ENCODE peak calls at places on chromosomes 4 and X, in five cellular contexts. O, C, L, U and W are unnamed samples. For H3K4me1, the result is how much of the 10 kb centered on the place peaks cover.

GRCh38 chrX:138986235-138986634 is 274.7 kb upstream of the FGF13 start:
- DNase-seq in L (no peak), U (no peak), O (no peak), C (no peak), W (no peak)

GRCh38 chrX:38156838-38157237 is 63.8 kb downstream of the SRPX start:
- DNase-seq in U (no peak), O (no peak), L (no peak), C (no peak), W (no peak)

GRCh38 chr4:4386296-4386735 is 586 bp upstream of the NSG1 start:
- DNase-seq in O (no peak), U (peak), L (peak), C (no peak), W (no peak)

GRCh38 chr4:76997454-76997853 is 47.9 kb downstream of the SEPTIN11 start:
- DNase-seq in U (no peak), C (no peak), L (no peak), O (no peak), W (no peak)

GRCh38 chrX:8455600-8455999 is 9.0 kb upstream of the VCX3B start:
- DNase-seq in U (no peak), O (no peak), C (no peak), L (no peak), W (no peak)

GRCh38 chr4:150582101-150582565 is at the start of gene MAB21L2:
- DNase-seq in O (no peak), U (no peak), C (no peak), L (no peak), W (no peak)

GRCh38 chr4:94507708-94508107 is 56.0 kb downstream of the PDLIM5 start:
- DNase-seq in O (no peak), U (no peak), C (no peak), L (no peak), W (no peak)

GRCh38 chr4:7546809-7547367 is 112.2 kb upstream of the PSAPL1 start:
- DNase-seq in U (no peak), C (no peak), O (no peak), L (peak), W (no peak)

GRCh38 chrX:153924149-153924861 is 1.8 kb downstream of the ARHGAP4 start:
- DNase-seq in C (no peak), L (no peak), O (no peak), U (peak), W (no peak)

GRCh38 chr4:174834477-174834876 is 5.4 kb upstream of the GLRA3 start:
- DNase-seq in C (no peak), L (no peak), U (no peak), O (no peak), W (no peak)

GRCh38 chr4:170538821-170539473 is 449.2 kb upstream of the AADAT start:
- DNase-seq in U (no peak), C (no peak), O (no peak), L (no peak), W (no peak)

GRCh38 chr4:140113653-140114052 is 40.3 kb downstream of the MAML3 start:
- DNase-seq in U (no peak), C (no peak), L (no peak), O (no peak), W (no peak)

GRCh38 chr4:140109626-140110213 is 44.3 kb downstream of the MAML3 start:
- DNase-seq in C (no peak), O (no peak), U (no peak), L (no peak), W (no peak)

GRCh38 chr4:140110542-140110941 is 43.4 kb downstream of the MAML3 start:
- DNase-seq in U (no peak), C (no peak), O (no peak), L (no peak), W (no peak)

GRCh38 chr4:140115140-140115539 is 38.8 kb downstream of the MAML3 start:
- DNase-seq in C (no peak), L (no peak), O (no peak), U (no peak), W (no peak)

DNA sequence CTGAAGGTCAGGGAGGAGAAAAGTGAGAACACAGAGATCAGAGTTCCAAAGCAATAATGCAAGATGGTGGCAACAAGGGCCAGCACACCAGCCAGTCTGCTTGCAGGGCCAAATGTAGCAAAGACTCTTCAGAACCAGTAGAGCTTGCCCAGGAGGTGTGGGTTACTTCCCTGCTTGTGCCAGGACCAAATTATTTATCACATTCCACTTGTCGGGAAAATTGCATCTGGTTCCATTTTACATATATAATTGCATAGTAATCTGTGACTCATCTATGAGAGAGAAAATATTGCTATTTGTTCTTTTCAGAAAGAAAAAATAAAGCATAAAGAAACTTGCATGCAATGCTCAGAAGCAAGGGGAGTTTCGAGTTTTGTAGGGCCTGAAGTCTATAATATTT is 41.4 kb downstream of the MAML3 start:
- DNase-seq in O (no peak), U (no peak), L (no peak), C (no peak), W (no peak)
- H3K4me1 ChIP-seq in O (under half), U (under half), L (under half), C (under half), W (under half)

DNA sequence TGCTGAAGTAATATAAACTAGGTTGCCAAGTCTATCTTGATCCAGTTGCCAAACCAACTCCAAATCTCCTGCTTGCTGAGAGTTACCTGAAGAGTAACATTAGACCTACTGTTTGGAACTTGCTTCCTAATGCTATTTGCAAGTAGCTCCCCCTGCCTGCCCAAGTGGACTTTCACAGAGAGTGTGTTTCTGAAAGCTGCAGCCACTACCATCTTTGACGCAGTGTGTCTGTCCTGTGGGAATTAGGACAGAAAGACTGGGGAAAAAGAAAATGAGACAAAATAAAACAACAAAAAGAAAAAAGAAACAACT is 195.0 kb upstream of the HS3ST1 start:
- DNase-seq in U (no peak), L (no peak), O (peak), C (no peak), W (no peak)
- H3K4me1 ChIP-seq in U (under half), L (under half), O (under half), C (under half), W (under half)

DNA sequence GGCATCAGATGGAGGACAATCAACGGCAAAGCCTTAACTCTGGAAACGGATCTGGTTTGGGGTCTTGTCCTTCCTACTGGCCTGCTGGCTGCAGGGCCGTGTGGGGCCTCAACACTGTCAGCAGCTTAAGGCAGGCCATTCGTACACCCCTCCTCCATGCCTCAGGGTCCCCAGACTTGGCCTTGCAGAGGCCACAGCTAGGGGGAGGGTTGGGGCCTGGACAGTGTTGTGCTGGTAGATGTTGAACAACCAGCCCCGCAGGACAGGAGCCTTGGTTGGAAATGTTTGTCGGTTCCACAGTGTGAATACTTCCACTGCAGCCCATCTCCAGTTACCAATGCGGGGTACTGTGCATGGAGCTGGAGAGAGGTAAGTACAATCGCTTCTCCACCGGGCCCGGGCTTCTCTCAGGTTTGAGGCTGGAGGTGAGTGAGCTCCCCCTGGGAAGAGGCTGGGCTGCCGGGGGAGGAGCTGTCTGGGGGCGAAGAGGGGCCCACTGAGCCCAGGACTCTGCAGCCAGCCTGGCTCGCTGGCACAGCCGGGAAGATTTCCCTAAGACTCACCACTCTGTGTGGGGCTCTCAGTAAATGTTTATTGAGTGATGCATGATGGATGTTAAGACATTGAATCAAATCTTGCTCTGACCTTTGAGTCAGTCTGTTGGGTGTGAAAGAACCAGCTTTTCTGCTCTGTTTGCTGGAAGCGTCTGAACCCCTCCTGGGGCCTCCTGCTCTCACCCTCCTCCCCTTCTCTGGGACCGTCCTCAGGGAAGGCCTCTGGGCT is 19.7 kb upstream of the GPR78 start:
- DNase-seq in U (no peak), O (no peak), L (peak), C (no peak), W (peak)
- H3K4me1 ChIP-seq in U (under half), O (under half), L (under half), C (under half), W (under half)

GRCh38 chr4:118967393-118967792 is 78.7 kb downstream of the SYNPO2 start:
- DNase-seq in L (no peak), U (no peak), C (no peak), O (no peak), W (no peak)
- H3K4me1 ChIP-seq in L (under half), U (under half), C (under half), O (half or more), W (under half)

GRCh38 chr4:180757927-180758326 is 1485.3 kb upstream of the TENM3 start:
- DNase-seq in U (no peak), C (no peak), L (no peak), O (no peak), W (no peak)
- H3K4me1 ChIP-seq in U (under half), C (under half), L (under half), O (under half), W (under half)